ENCODE peak calls at places on chromosomes 3 and 15, in nine cellular contexts. A, F, M, H, W, V, X, G and U are unnamed samples.

GRCh38 chr3:172973799-172974198 is 167.2 kb downstream of the SPATA16 start:
- DNase-seq in X (no peak), V (no peak), G (no peak), F (no peak), W (no peak), A (no peak), H (no peak), M (no peak), U (no peak)

GRCh38 chr3:24451461-24452099 is 43.1 kb downstream of the THRB start:
- DNase-seq in H (no peak), W (no peak), M (peak), X (no peak), V (no peak), G (no peak), F (no peak), A (no peak), U (no peak)

GRCh38 chr3:44554626-44555592 is at the start of gene ZKSCAN7:
- DNase-seq in A (peak), F (peak), H (peak), M (peak), V (peak), G (peak), W (peak), X (peak), U (peak)

GRCh38 chr3:126358038-126358815 is 1.0 kb upstream of the KLF15 start:
- DNase-seq in A (no peak), H (no peak), M (no peak), V (no peak), G (no peak), X (no peak), F (peak), W (no peak), U (no peak)

GRCh38 chr3:124395584-124396340 is 334.5 kb upstream of the UMPS start:
- DNase-seq in X (no peak), M (no peak), F (no peak), W (no peak), V (no peak), G (no peak), H (no peak), A (no peak), U (no peak)

GRCh38 chr3:185789891-185790830 is 34.7 kb downstream of the IGF2BP2 start:
- DNase-seq in V (no peak), W (no peak), M (no peak), F (no peak), X (no peak), H (no peak), G (no peak), A (no peak), U (no peak)

GRCh38 chr3:57100046-57100695 is 39.7 kb downstream of the SPATA12 start:
- DNase-seq in W (no peak), F (peak), G (peak), V (peak), H (peak), A (peak), M (peak), X (peak), U (peak)

GRCh38 chr15:47678047-47678446 is 39.3 kb upstream of the SEMA6D start:
- DNase-seq in H (no peak), V (no peak), M (no peak), G (no peak), A (no peak), X (no peak), F (no peak), W (no peak), U (no peak)

GRCh38 chr3:31879365-31879764 is 101.7 kb downstream of the OSBPL10 start:
- DNase-seq in X (no peak), W (no peak), H (no peak), M (no peak), A (no peak), F (no peak), V (no peak), G (no peak), U (no peak)

GRCh38 chr3:160134454-160134853 is 90.8 kb upstream of the C3orf80 start:
- DNase-seq in G (no peak), M (no peak), A (no peak), F (no peak), W (no peak), H (no peak), V (no peak), X (no peak), U (no peak)

GRCh38 chr3:87025636-87026035 is 34.7 kb upstream of the VGLL3 start:
- DNase-seq in X (no peak), A (no peak), M (no peak), G (no peak), V (no peak), W (no peak), H (no peak), F (no peak), U (no peak)

GRCh38 chr15:92527197-92527596 is 128.4 kb downstream of the FAM174B start:
- DNase-seq in A (no peak), G (no peak), M (no peak), F (no peak), V (no peak), W (no peak), H (no peak), X (no peak), U (no peak)

GRCh38 chr3:131007782-131008181 is 18.8 kb downstream of the ASTE1 start:
- DNase-seq in F (no peak), M (no peak), X (no peak), G (no peak), H (no peak), A (no peak), V (no peak), W (no peak), U (no peak)

GRCh38 chr3:29639621-29640290 is 358.9 kb downstream of the RBMS3 start:
- DNase-seq in M (no peak), V (no peak), W (no peak), A (no peak), H (no peak), G (no peak), F (no peak), X (no peak), U (no peak)

GRCh38 chr3:19822805-19823204 is 111.2 kb downstream of the EFHB start:
- DNase-seq in M (no peak), F (no peak), V (no peak), W (no peak), A (no peak), G (no peak), X (no peak), H (no peak), U (no peak)

GRCh38 chr3:98890960-98891910 is 10.3 kb downstream of the DCBLD2 start:
- DNase-seq in V (no peak), H (no peak), X (no peak), G (no peak), W (no peak), F (no peak), M (no peak), A (no peak), U (no peak)

GRCh38 chr3:86708908-86709307 is 282.0 kb downstream of the VGLL3 start:
- DNase-seq in W (no peak), F (no peak), H (no peak), A (no peak), G (no peak), V (no peak), M (no peak), X (no peak), U (no peak)

GRCh38 chr3:168341192-168341816 is 245.6 kb upstream of the GOLIM4 start:
- DNase-seq in M (no peak), W (no peak), V (no peak), H (no peak), X (no peak), A (no peak), F (no peak), G (no peak), U (peak)

GRCh38 chr3:2929574-2929973 is 180.6 kb downstream of the IL5RA start:
- DNase-seq in F (no peak), W (no peak), H (no peak), V (no peak), X (no peak), A (no peak), G (no peak), M (no peak), U (no peak)

GRCh38 chr3:73215286-73215685 is 153.8 kb downstream of the EBLN2 start:
- DNase-seq in H (no peak), X (no peak), F (no peak), W (no peak), A (no peak), G (no peak), V (no peak), M (no peak), U (no peak)

GRCh38 chr3:195129644-195130492 is 141.1 kb downstream of the XXYLT1 start:
- DNase-seq in V (peak), X (no peak), G (no peak), W (no peak), F (peak), A (peak), H (no peak), M (no peak), U (no peak)

GRCh38 chr3:78659386-78659987 is 1108.3 kb downstream of the ROBO1 start:
- DNase-seq in V (peak), A (peak), F (peak), M (peak), W (no peak), H (no peak), X (no peak), G (peak), U (no peak)

GRCh38 chr15:40354408-40355171 is 3.4 kb upstream of the DISP2 start:
- DNase-seq in H (peak), X (no peak), G (peak), M (no peak), V (no peak), W (no peak), A (no peak), F (no peak), U (no peak)

GRCh38 chr3:141366285-141367037 is 1.8 kb upstream of the ZBTB38 start:
- DNase-seq in H (no peak), V (no peak), A (no peak), G (peak), M (peak), F (no peak), X (no peak), W (no peak), U (peak)

GRCh38 chr15:91572110-91572509 is 281.4 kb upstream of the SLCO3A1 start:
- DNase-seq in A (no peak), V (no peak), M (no peak), H (no peak), G (no peak), W (no peak), F (no peak), X (no peak), U (no peak)

GRCh38 chr3:188706599-188706998 is 465.2 kb upstream of the TPRG1 start:
- DNase-seq in M (no peak), A (no peak), W (no peak), G (no peak), X (no peak), V (no peak), F (no peak), H (no peak), U (no peak)

GRCh38 chr3:3632439-3632838 is 166.8 kb upstream of the LRRN1 start:
- DNase-seq in W (no peak), H (no peak), A (no peak), G (no peak), X (no peak), M (no peak), F (no peak), V (no peak), U (no peak)

GRCh38 chr15:89138999-89139612 is 50.9 kb downstream of the ABHD2 start:
- DNase-seq in M (no peak), H (no peak), X (no peak), V (no peak), F (no peak), G (no peak), W (no peak), A (no peak), U (no peak)

GRCh38 chr3:184361532-184361931 is at the start of the genes CLCN2 and POLR2H:
- DNase-seq in H (peak), W (peak), F (peak), M (peak), G (peak), V (peak), A (peak), X (peak), U (no peak)

GRCh38 chr3:161890147-161890625 is 393.6 kb downstream of the OTOL1 start:
- DNase-seq in V (no peak), H (no peak), X (no peak), G (peak), A (no peak), W (no peak), F (no peak), M (peak), U (peak)

GRCh38 chr3:152287898-152288576 is 19.3 kb downstream of the MBNL1 start:
- DNase-seq in H (no peak), W (no peak), M (peak), G (no peak), A (no peak), F (no peak), V (no peak), X (no peak), U (no peak)

GRCh38 chr15:90165659-90166489 is 35.3 kb upstream of the SEMA4B start:
- DNase-seq in X (no peak), F (peak), A (peak), M (peak), V (peak), H (no peak), G (peak), W (no peak), U (peak)

GRCh38 chr3:72123908-72124441 is 339.0 kb upstream of the PROK2 start:
- DNase-seq in A (no peak), H (no peak), W (no peak), X (no peak), M (peak), V (peak), F (peak), G (peak), U (peak)

GRCh38 chr3:52793702-52794611 is 639 bp upstream of the ITIH3 start:
- DNase-seq in V (no peak), G (no peak), H (no peak), F (no peak), X (no peak), A (no peak), M (no peak), W (no peak), U (no peak)

GRCh38 chr15:48426047-48426446 is 94.8 kb downstream of the DUT start:
- DNase-seq in M (no peak), V (no peak), G (no peak), A (no peak), H (no peak), W (no peak), X (no peak), F (no peak), U (no peak)

GRCh38 chr3:98846101-98846500 is 55.4 kb downstream of the DCBLD2 start:
- DNase-seq in A (no peak), G (no peak), X (no peak), W (no peak), V (no peak), F (no peak), H (no peak), M (no peak), U (peak)

GRCh38 chr3:54649551-54649950 is 278.3 kb downstream of the LRTM1 start:
- DNase-seq in G (no peak), M (no peak), A (no peak), H (no peak), X (no peak), V (no peak), F (no peak), W (no peak), U (no peak)